ENCODE peak calls at places on chromosomes 4 and X, in eight cellular contexts. S is DMS79 treated with DMSO at 0.1 percent for 48 hours; B is natural killer cell treated with Interleukin-12 subunit alpha and Interleukin-12 subunit beta and Interleukin-15 and Interleukin-18, amount 100 ng/mL, for 72 hours; W is esophagus muscularis mucosa; K is suprapubic skin; U is C1 segment of cervical spinal cord; J is GM13977; Q is fibroblast of lung. N is an unnamed sample.
A peak's percentile ranks its signal among the peaks of the same experiment; 100 is the strongest.

GRCh38 chrX:130975947-130976346 is 72.9 kb upstream of the ENOX2 start:
- DNase-seq in K (no peak), Q (peak; percentile 45), S (peak; percentile 11), U (no peak), B (no peak), J (peak; percentile 32), W (no peak), N (peak; percentile 46)

GRCh38 chrX:152139589-152139988 is 1.2 kb upstream of the MAGEA10 start:
- DNase-seq in S (no peak), Q (no peak), J (no peak), U (no peak), B (no peak), W (no peak), K (no peak), N (no peak)

GRCh38 chr4:57156242-57156990 is 46.2 kb upstream of the IGFBP7 start:
- DNase-seq in K (no peak), B (no peak), J (no peak), U (no peak), W (peak; percentile 78), Q (no peak), S (no peak), N (no peak)

GRCh38 chrX:9456250-9457074 is 8.4 kb upstream of the TBL1X start:
- DNase-seq in K (no peak), W (no peak), Q (no peak), J (no peak), S (no peak), U (no peak), B (peak; percentile 72), N (no peak)

GRCh38 chrX:85506871-85507270 is 127.4 kb upstream of the POF1B start:
- DNase-seq in S (no peak), B (no peak), K (no peak), Q (no peak), J (no peak), W (no peak), U (no peak), N (no peak)

GRCh38 chr4:114187592-114187991 is 208.1 kb upstream of the ARSJ start:
- DNase-seq in U (no peak), S (peak; percentile 33), W (no peak), Q (no peak), B (no peak), K (no peak), J (no peak), N (no peak)

GRCh38 chr4:152697284-152698011 is 17.7 kb upstream of the TMEM154 start:
- DNase-seq in S (no peak), K (no peak), W (no peak), J (no peak), Q (no peak), B (no peak), U (no peak), N (no peak)

GRCh38 chr4:1035510-1035909 is 24.1 kb downstream of the FGFRL1 start:
- DNase-seq in W (no peak), J (no peak), U (peak; percentile 75), B (no peak), S (no peak), Q (peak; percentile 38), K (no peak), N (no peak)

GRCh38 chr4:111562811-111563210 is 582.4 kb upstream of the FAM241A start:
- DNase-seq in K (no peak), B (no peak), Q (peak; percentile 40), U (no peak), W (no peak), J (no peak), S (no peak), N (no peak)

GRCh38 chrX:133321441-133321840 is 93.8 kb downstream of the GPC4 start:
- DNase-seq in B (no peak), U (no peak), Q (peak; percentile 54), S (no peak), K (no peak), J (no peak), W (no peak), N (no peak)

GRCh38 chr4:2591189-2591588 is 54.7 kb downstream of the FAM193A start:
- DNase-seq in J (no peak), U (no peak), Q (peak; percentile 46), W (no peak), S (no peak), B (no peak), K (no peak), N (no peak)

GRCh38 chrX:31058284-31058683 is 13.6 kb downstream of the FTHL17 start:
- DNase-seq in B (no peak), K (no peak), J (no peak), Q (no peak), U (no peak), W (no peak), S (no peak), N (peak; percentile 39)

GRCh38 chr4:139502312-139502946 is 48.5 kb downstream of the RAB33B start:
- DNase-seq in K (no peak), U (no peak), B (no peak), S (no peak), W (no peak), J (no peak), Q (no peak), N (no peak)